ENCODE peak calls at places on chromosomes 16 and 17, in four cellular contexts. Y, V, M and B are unnamed samples.

GRCh38 chr16:1378087-1378803 is 26.5 kb downstream of the GNPTG start:
- DNase-seq in V (no peak), M (no peak), Y (no peak), B (no peak)

GRCh38 chr17:74213897-74214386 is 571 bp downstream of the TTYH2 start:
- DNase-seq in V (peak; percentile 31), Y (peak; percentile 60), M (no peak), B (no peak)

GRCh38 chr16:2720063-2720455 is at the start of gene PRSS27:
- DNase-seq in V (no peak), M (no peak), Y (peak; percentile 55), B (no peak)

GRCh38 chr17:15194859-15195277 is 70.3 kb downstream of the PMP22 start:
- DNase-seq in V (no peak), Y (no peak), M (no peak), B (no peak)

GRCh38 chr16:70589998-70590471 is 56.3 kb upstream of the IL34 start:
- DNase-seq in V (no peak), Y (no peak), M (peak; percentile 76), B (peak; percentile 88)

GRCh38 chr16:4523686-4524085 is 14.9 kb downstream of the CDIP1 start:
- DNase-seq in M (no peak), Y (no peak), V (no peak), B (no peak)

GRCh38 chr16:9260665-9261064 is 169.2 kb downstream of the HAPSTR1 start:
- DNase-seq in V (peak; percentile 1), M (no peak), Y (peak; percentile 47), B (no peak)

GRCh38 chr16:47467501-47467900 is 6.4 kb downstream of the PHKB start:
- DNase-seq in Y (no peak), M (no peak), V (no peak), B (no peak)

GRCh38 chr16:77402118-77402517 is 32.7 kb downstream of the ADAMTS18 start:
- DNase-seq in V (peak; percentile 3), M (no peak), Y (no peak), B (no peak)

GRCh38 chr16:78097522-78097921 is 1.9 kb upstream of the WWOX start:
- DNase-seq in V (no peak), M (no peak), Y (no peak), B (no peak)

GRCh38 chr17:32610027-32610650 is 123.3 kb downstream of the CDK5R1 start:
- DNase-seq in V (no peak), M (no peak), Y (no peak), B (no peak)

GRCh38 chr17:70407501-70407900 is 238.2 kb downstream of the KCNJ2 start:
- DNase-seq in V (no peak), Y (no peak), M (no peak), B (peak; percentile 2)

GRCh38 chr17:17859909-17860760 is 23.3 kb upstream of the SREBF1 start:
- DNase-seq in V (peak; percentile 78), Y (peak; percentile 78), M (peak; percentile 83), B (peak; percentile 62)

GRCh38 chr16:53805113-53805512 is 101.2 kb downstream of the FTO start:
- DNase-seq in Y (no peak), M (no peak), V (no peak), B (no peak)

GRCh38 chr16:85306071-85306792 is 194.0 kb upstream of the CIBAR2 start:
- DNase-seq in M (peak; percentile 97), V (peak; percentile 92), Y (peak; percentile 86), B (peak; percentile 92)

GRCh38 chr16:82085380-82085779 is 50.3 kb downstream of the HSD17B2 start:
- DNase-seq in M (no peak), V (no peak), Y (no peak), B (no peak)

GRCh38 chr16:84599528-84600202 is 18.2 kb downstream of the COTL1 start:
- DNase-seq in M (peak; percentile 83), Y (peak; percentile 63), V (peak; percentile 63), B (peak; percentile 79)

GRCh38 chr17:65696739-65697394 is 135.4 kb upstream of the AXIN2 start:
- DNase-seq in Y (no peak), V (no peak), M (no peak), B (peak; percentile 41)

GRCh38 chr16:397135-397661 is at the start of gene NME4:
- DNase-seq in V (peak; percentile 35), Y (peak; percentile 58), M (peak; percentile 80), B (no peak)

GRCh38 chr16:15811778-15812750 is 44.8 kb downstream of the MYH11 start:
- DNase-seq in Y (no peak), M (no peak), V (no peak), B (peak; percentile 95)

GRCh38 chr17:66395961-66396360 is 93.5 kb downstream of the PRKCA start:
- DNase-seq in Y (no peak), V (no peak), M (no peak), B (no peak)

GRCh38 chr17:28612936-28613872 is 781 bp downstream of the RSKR start:
- DNase-seq in V (peak; percentile 61), Y (no peak), M (no peak), B (peak; percentile 39)

GRCh38 chr16:586047-586644 is 3.7 kb upstream of the RAB40C start:
- DNase-seq in V (no peak), Y (no peak), M (no peak), B (peak; percentile 55)

GRCh38 chr17:58252141-58252540 is 13.8 kb downstream of the LPO start:
- DNase-seq in V (no peak), Y (no peak), M (no peak), B (no peak)

GRCh38 chr17:22161376-22161775 is 469.1 kb downstream of the KCNJ18 start:
- DNase-seq in V (no peak), M (no peak), Y (no peak), B (no peak)

GRCh38 chr17:74605361-74605760 is 13.3 kb upstream of the CD300LD start:
- DNase-seq in Y (no peak), M (no peak), V (peak; percentile 77), B (peak; percentile 77)

GRCh38 chr17:12528036-12528435 is 137.7 kb upstream of the MYOCD start:
- DNase-seq in V (no peak), M (no peak), Y (no peak), B (no peak)

GRCh38 chr16:9297437-9298113 is 206.1 kb downstream of the HAPSTR1 start:
- DNase-seq in M (peak; percentile 67), Y (no peak), V (peak; percentile 68), B (peak; percentile 1)

DNA sequence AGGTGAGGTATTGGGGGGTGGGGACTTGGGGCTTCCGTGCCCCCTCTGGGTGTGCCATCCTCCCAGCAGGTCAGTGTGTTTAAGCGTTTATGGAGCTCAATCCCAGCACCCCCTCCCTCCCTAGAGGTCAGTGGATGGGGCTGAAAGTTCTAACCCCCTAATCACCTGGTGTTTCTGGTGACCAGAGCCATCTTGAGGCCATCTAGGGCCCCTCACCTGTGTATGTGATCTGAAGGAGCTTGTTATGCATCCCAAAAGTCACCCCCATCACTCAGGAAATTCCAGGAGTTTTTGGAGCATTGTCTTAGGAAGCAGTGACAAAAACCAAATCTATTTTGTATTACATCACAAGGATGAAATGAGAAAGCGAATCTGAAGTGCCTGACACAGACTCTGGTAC is 67.8 kb upstream of the NOL11 start:
- DNase-seq in V (no peak), Y (no peak), M (no peak), B (no peak)
- TF ChIP-seq CTCF in V (no peak), Y (no peak), M (no peak), B (no peak)

GRCh38 chr17:48951572-48951971 is 6.9 kb upstream of the SNF8 start:
- DNase-seq in V (no peak), M (no peak), Y (no peak), B (no peak)

GRCh38 chr17:48952904-48953303 is 8.3 kb upstream of the SNF8 start:
- DNase-seq in V (no peak), Y (no peak), M (no peak), B (no peak)

DNA sequence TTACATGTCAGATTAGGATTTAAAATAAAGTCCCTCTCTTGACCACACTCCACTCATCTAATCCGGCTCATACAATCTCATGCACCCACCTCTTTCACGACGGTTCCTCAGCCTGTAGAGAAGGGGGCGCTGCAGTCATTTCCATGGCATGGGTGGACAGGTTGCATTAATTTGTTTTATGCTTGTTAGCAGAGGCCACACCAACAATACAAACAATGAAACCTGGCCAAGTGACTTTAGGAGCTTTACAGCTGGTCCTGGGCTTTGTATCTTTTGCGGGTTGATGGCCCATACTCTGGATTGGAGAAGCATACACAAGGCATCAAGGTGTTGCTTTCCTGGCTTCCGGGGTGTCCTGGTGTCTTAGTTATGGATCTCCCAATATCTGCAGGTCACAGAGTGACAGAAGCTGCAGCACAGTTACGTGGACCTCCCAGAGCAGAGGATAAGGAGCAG is 9.7 kb upstream of the SNF8 start:
- DNase-seq in Y (peak; percentile 57), M (no peak), V (no peak), B (peak; percentile 56)
- H3K4me3 ChIP-seq in Y (no peak overlapping the region), M (no peak overlapping the region), V (no peak overlapping the region), B (no peak overlapping the region)

GRCh38 chr17:80859004-80859941 is 132.4 kb upstream of the CHMP6 start:
- DNase-seq in Y (peak; percentile 59), M (peak; percentile 90), V (peak; percentile 86), B (peak; percentile 94)
- TF ChIP-seq CTCF in Y (no peak), M (no peak), V (peak; percentile 16), B (peak; percentile 44)

GRCh38 chr17:4969551-4970231 is 2.1 kb upstream of the SPAG7 start:
- DNase-seq in M (peak; percentile 51), V (peak; percentile 63), Y (no peak), B (peak; percentile 37)

GRCh38 chr17:4970273-4970672 is 2.7 kb upstream of the SPAG7 start:
- DNase-seq in Y (no peak), M (peak; percentile 59), V (no peak), B (no peak)

GRCh38 chr17:4968166-4968915 is 724 bp upstream of the SPAG7 start:
- DNase-seq in Y (no peak), M (peak; percentile 89), V (no peak), B (peak; percentile 40)

GRCh38 chr17:4967539-4968165 is at the start of gene SPAG7:
- DNase-seq in M (peak; percentile 98), V (peak; percentile 95), Y (peak; percentile 97), B (peak; percentile 99)

GRCh38 chr17:4968916-4969550 is 1.4 kb upstream of the SPAG7 start:
- DNase-seq in V (peak; percentile 46), Y (no peak), M (peak; percentile 83), B (peak; percentile 97)
- H3K4me3 ChIP-seq in V (peak overlapping the region; percentile 82), Y (no peak overlapping the region), M (peak overlapping the region; percentile 99), B (peak overlapping the region; percentile 88)

GRCh38 chr17:44968225-44969143 is at the start of gene C1QL1:
- DNase-seq in Y (peak; percentile 95), M (peak; percentile 96), V (peak; percentile 93), B (peak; percentile 73)
- TF ChIP-seq CTCF in Y (no peak), M (no peak), V (no peak), B (peak; percentile 36)